ENCODE peak calls at places on chromosomes 5 and 9, in four cellular contexts. G is ascending aorta, S is psoas muscle, A is Peyer's patch. Y is an unnamed sample.
A peak's percentile ranks its signal among the peaks of the same experiment; 100 is the strongest.

GRCh38 chr9:89792189-89793123 is 187.6 kb downstream of the GADD45G start:
- DNase-seq in G (no peak), S (peak; percentile 8), A (no peak), Y (no peak)

GRCh38 chr5:168350315-168350714 is 58.9 kb downstream of the WWC1 start:
- DNase-seq in A (no peak), S (no peak), G (no peak), Y (no peak)

GRCh38 chr5:139403418-139403786 is 487 bp downstream of the SPATA24 start:
- DNase-seq in G (no peak), A (no peak), S (peak; percentile 57), Y (no peak)

GRCh38 chr9:83956288-83957028 is 23.6 kb downstream of the HNRNPK start:
- DNase-seq in G (peak; percentile 86), A (peak; percentile 95), S (peak; percentile 91), Y (peak; percentile 44)

GRCh38 chr5:143882520-143882919 is 70.6 kb downstream of the HMHB1 start:
- DNase-seq in S (no peak), A (no peak), G (no peak), Y (no peak)

GRCh38 chr5:103466494-103466893 is 96.1 kb downstream of the NUDT12 start:
- DNase-seq in A (no peak), S (no peak), G (no peak), Y (no peak)

GRCh38 chr9:126205260-126205659 is 121.4 kb upstream of the MVB12B start:
- DNase-seq in A (no peak), S (no peak), G (peak; percentile 38), Y (no peak)

GRCh38 chr9:110115341-110115820 is 92.6 kb downstream of the C9orf152 start:
- DNase-seq in G (no peak), S (peak; percentile 65), A (no peak), Y (no peak)

GRCh38 chr9:34659592-34660253 is 2.7 kb downstream of the CCL27 start:
- DNase-seq in G (no peak), S (no peak), A (no peak), Y (no peak)

GRCh38 chr9:135939351-135940265 is 21.6 kb downstream of the UBAC1 start:
- DNase-seq in G (no peak), S (peak; percentile 37), A (peak; percentile 43), Y (no peak)

GRCh38 chr9:121350993-121351561 is 19.0 kb downstream of the STOM start:
- DNase-seq in G (peak; percentile 95), A (no peak), S (peak; percentile 68), Y (no peak)

GRCh38 chr9:21552244-21552825 is 70.2 kb upstream of the IFNE start:
- DNase-seq in G (no peak), A (no peak), S (no peak), Y (no peak)

GRCh38 chr5:135488727-135489465 is 36.7 kb upstream of the TIFAB start:
- DNase-seq in G (peak; percentile 72), A (no peak), S (no peak), Y (no peak)

GRCh38 chr9:13755551-13755950 is 476.1 kb upstream of the MPDZ start:
- DNase-seq in A (no peak), S (no peak), G (no peak), Y (no peak)

GRCh38 chr5:149198148-149198547 is 56.9 kb downstream of the ABLIM3 start:
- DNase-seq in A (no peak), G (no peak), S (no peak), Y (no peak)

GRCh38 chr9:98009926-98010325 is 26.8 kb downstream of the ANP32B start:
- DNase-seq in S (no peak), A (no peak), G (peak; percentile 69), Y (no peak)

GRCh38 chr5:102231693-102232619 is 64.1 kb downstream of the SLCO4C1 start:
- DNase-seq in A (no peak), S (no peak), G (no peak), Y (no peak)

GRCh38 chr5:127697894-127698600 is 5.1 kb upstream of the CCDC192 start:
- DNase-seq in G (no peak), A (peak; percentile 49), S (no peak), Y (no peak)

GRCh38 chr5:56211298-56211865 is 21.7 kb downstream of the ANKRD55 start:
- DNase-seq in G (no peak), A (no peak), S (no peak), Y (no peak)

GRCh38 chr5:56115589-56115988 is 117.5 kb downstream of the ANKRD55 start:
- DNase-seq in S (no peak), A (no peak), G (no peak), Y (no peak)

GRCh38 chr5:35853652-35854051 is 3.0 kb upstream of the IL7R start:
- DNase-seq in G (no peak), A (no peak), S (no peak), Y (peak; percentile 80)

GRCh38 chr5:53069626-53070025 is 39.9 kb downstream of the MOCS2 start:
- DNase-seq in S (no peak), A (no peak), G (no peak), Y (no peak)

GRCh38 chr5:52502591-52502990 is 285.1 kb upstream of the ITGA1 start:
- DNase-seq in A (no peak), S (no peak), G (no peak), Y (no peak)

GRCh38 chr5:73121109-73121443 is 701 bp downstream of the TMEM171 start:
- DNase-seq in S (no peak), A (no peak), G (no peak), Y (no peak)

GRCh38 chr9:3277200-3277599 is 248.6 kb downstream of the RFX3 start:
- DNase-seq in G (no peak), S (no peak), A (no peak), Y (no peak)

GRCh38 chr9:6686396-6686795 is 40.9 kb upstream of the GLDC start:
- DNase-seq in G (no peak), S (no peak), A (no peak), Y (no peak)

GRCh38 chr5:20636686-20637085 is 648.7 kb upstream of the CDH18 start:
- DNase-seq in A (no peak), G (no peak), S (no peak), Y (no peak)

GRCh38 chr5:55173696-55174101 is 722 bp upstream of the CDC20B start:
- DNase-seq in S (no peak), A (no peak), G (no peak), Y (peak; percentile 20)

GRCh38 chr9:78592866-78593265 is 295.9 kb downstream of the PSAT1 start:
- DNase-seq in A (no peak), S (no peak), G (no peak), Y (no peak)

GRCh38 chr9:98538626-98539031 is 170.1 kb downstream of the GABBR2 start:
- DNase-seq in A (no peak), S (no peak), G (no peak), Y (no peak)

GRCh38 chr5:77843570-77844407 is 67.7 kb upstream of the TBCA start:
- DNase-seq in S (no peak), A (no peak), G (no peak), Y (no peak)
- H3K4me3 ChIP-seq in S (peak overlapping the region; percentile 54), A (peak overlapping the region; percentile 29), G (peak overlapping the region; percentile 55), Y (peak overlapping the region; percentile 39)

DNA sequence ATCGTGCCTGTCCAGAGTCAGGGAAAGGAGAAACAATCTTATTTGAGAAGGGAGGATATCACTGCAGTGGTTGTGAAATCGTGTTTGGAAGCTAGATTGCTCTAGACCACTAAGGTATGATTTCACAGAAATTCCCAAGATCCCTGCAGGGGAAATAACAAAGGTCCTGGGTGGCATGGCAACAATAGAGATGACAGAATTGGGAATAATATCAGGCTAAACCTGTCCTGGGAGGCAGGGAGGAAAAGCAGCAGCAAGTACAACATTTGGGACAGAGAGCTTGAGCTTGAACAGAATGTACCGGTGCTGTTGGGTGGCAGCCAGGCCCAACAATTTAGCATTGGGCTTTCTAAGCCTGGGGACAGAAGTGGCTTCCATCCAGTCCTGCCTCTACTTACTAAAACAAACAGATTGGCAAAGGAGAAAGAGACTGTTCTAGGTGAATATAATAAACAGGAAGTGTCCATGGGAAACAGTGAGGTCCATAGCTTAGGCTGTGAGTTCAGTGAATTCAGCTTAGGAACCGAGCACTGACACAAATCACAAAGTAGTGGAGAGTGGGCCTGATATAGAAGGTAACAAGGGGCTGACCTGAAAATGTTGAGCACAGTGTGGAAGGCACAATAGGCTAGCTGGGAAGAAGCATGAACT is 16.9 kb upstream of the ARHGAP26 start:
- DNase-seq in A (no peak), G (peak; percentile 88), S (peak; percentile 81), Y (no peak)
- H3K27ac ChIP-seq in A (no peak overlapping the region), G (peak overlapping the region; percentile 90), S (peak overlapping the region; percentile 56), Y (no peak overlapping the region)

GRCh38 chr9:101315129-101315459 is 69.7 kb downstream of the BAAT start:
- DNase-seq in S (no peak), G (no peak), A (no peak), Y (no peak)
- H3K4me1 ChIP-seq in S (no peaks in the 10 kb centered on the region), G (no peaks in the 10 kb centered on the region), A (no peaks in the 10 kb centered on the region), Y (no peaks in the 10 kb centered on the region)

GRCh38 chr5:154202379-154203260 is 12.1 kb downstream of the GALNT10 start:
- DNase-seq in G (no peak), A (no peak), S (no peak), Y (peak; percentile 47)
- H3K4me3 ChIP-seq in G (no peak overlapping the region), A (no peak overlapping the region), S (no peak overlapping the region), Y (peak overlapping the region; percentile 31)

GRCh38 chr5:31701642-31702041 is 62.7 kb downstream of the PDZD2 start:
- DNase-seq in A (no peak), G (no peak), S (no peak), Y (no peak)
- H3K27ac ChIP-seq in A (no peak overlapping the region), G (no peak overlapping the region), S (no peak overlapping the region), Y (no peak overlapping the region)

GRCh38 chr5:133907075-133907474 is 61.4 kb downstream of the C5orf15 start:
- DNase-seq in A (no peak), G (no peak), S (peak; percentile 64), Y (no peak)
- H3K4me1 ChIP-seq in A (no peaks in the 10 kb centered on the region), G (no peaks in the 10 kb centered on the region), S (no peaks in the 10 kb centered on the region), Y (no peaks in the 10 kb centered on the region)

GRCh38 chr9:35909687-35910612 is 660 bp downstream of the SPAAR start:
- DNase-seq in S (peak; percentile 68), A (no peak), G (no peak), Y (no peak)
- H3K4me3 ChIP-seq in S (peak overlapping the region; percentile 49), A (no peak overlapping the region), G (no peak overlapping the region), Y (peak overlapping the region; percentile 25)

GRCh38 chr9:137055385-137056364 is 1.8 kb upstream of the ENTPD2 start:
- DNase-seq in G (peak; percentile 79), A (peak; percentile 95), S (peak; percentile 90), Y (no peak)

GRCh38 chr9:137056739-137057407 is 3.0 kb upstream of the ENTPD2 start:
- DNase-seq in S (no peak), G (no peak), A (no peak), Y (no peak)

GRCh38 chr9:137062384-137062783 is 8.0 kb downstream of the SAPCD2 start:
- DNase-seq in A (no peak), S (no peak), G (no peak), Y (no peak)

GRCh38 chr9:137057545-137057944 is 3.7 kb upstream of the ENTPD2 start:
- DNase-seq in G (no peak), A (no peak), S (no peak), Y (no peak)

GRCh38 chr9:137058651-137059234 is 4.9 kb upstream of the ENTPD2 start:
- DNase-seq in S (no peak), G (no peak), A (no peak), Y (no peak)
- H3K27ac ChIP-seq in S (no peak overlapping the region), G (no peak overlapping the region), A (no peak overlapping the region), Y (no peak overlapping the region)

GRCh38 chr9:91187965-91188344 is 173.8 kb downstream of the AUH start:
- DNase-seq in G (peak; percentile 75), S (no peak), A (no peak), Y (no peak)
- H3K4me1 ChIP-seq in G (peaks cover 23% of the 10 kb centered on the region), S (peaks cover 12% of the 10 kb centered on the region), A (peaks cover 8% of the 10 kb centered on the region), Y (peaks cover 4% of the 10 kb centered on the region)

Y was measured in naive thymus-derived CD4-positive, alpha-beta T cell.